ENCODE peak calls at places on chromosomes 5 and 9, in five cellular contexts. One of them, this sample, is unnamed.

GRCh38 chr9:107138261-107138992 is 144.7 kb upstream of the RAD23B start:
- DNase-seq in heart right ventricle: no peak
- DNase-seq in PC-3: no peak
- DNase-seq in fibroblast of mammary gland: peak
- DNase-seq in IMR-90: no peak
- DNase-seq in this sample: no peak

GRCh38 chr5:144202725-144203124 is 32.1 kb downstream of the KCTD16 start:
- DNase-seq in fibroblast of mammary gland: no peak
- DNase-seq in PC-3: no peak
- DNase-seq in heart right ventricle: no peak
- DNase-seq in IMR-90: no peak
- DNase-seq in this sample: no peak

GRCh38 chr9:136741885-136742568 is 713 bp downstream of the LCN10 start:
- DNase-seq in heart right ventricle: no peak
- DNase-seq in PC-3: no peak
- DNase-seq in IMR-90: no peak
- DNase-seq in fibroblast of mammary gland: no peak
- DNase-seq in this sample: no peak

GRCh38 chr5:31632460-31632859 is 6.5 kb upstream of the PDZD2 start:
- DNase-seq in heart right ventricle: no peak
- DNase-seq in IMR-90: no peak
- DNase-seq in fibroblast of mammary gland: no peak
- DNase-seq in PC-3: peak
- DNase-seq in this sample: no peak

GRCh38 chr9:215631-216155 is 1.0 kb downstream of the DOCK8 start:
- DNase-seq in IMR-90: no peak
- DNase-seq in PC-3: no peak
- DNase-seq in heart right ventricle: no peak
- DNase-seq in fibroblast of mammary gland: no peak
- DNase-seq in this sample: no peak

GRCh38 chr5:158212915-158213314 is 354.0 kb upstream of the CLINT1 start:
- DNase-seq in heart right ventricle: no peak
- DNase-seq in fibroblast of mammary gland: no peak
- DNase-seq in IMR-90: peak
- DNase-seq in PC-3: peak
- DNase-seq in this sample: no peak

GRCh38 chr5:27472875-27473274 is 434.5 kb upstream of the CDH9 start:
- DNase-seq in IMR-90: no peak
- DNase-seq in heart right ventricle: no peak
- DNase-seq in PC-3: no peak
- DNase-seq in fibroblast of mammary gland: no peak
- DNase-seq in this sample: no peak

GRCh38 chr9:126240835-126241234 is 85.8 kb upstream of the MVB12B start:
- DNase-seq in IMR-90: no peak
- DNase-seq in fibroblast of mammary gland: no peak
- DNase-seq in PC-3: no peak
- DNase-seq in heart right ventricle: no peak
- DNase-seq in this sample: no peak

GRCh38 chr5:134063421-134063820 is 51.1 kb upstream of the TCF7 start:
- DNase-seq in PC-3: no peak
- DNase-seq in IMR-90: no peak
- DNase-seq in fibroblast of mammary gland: no peak
- DNase-seq in heart right ventricle: no peak
- DNase-seq in this sample: no peak

GRCh38 chr5:154467655-154468354 is 10.2 kb downstream of the HAND1 start:
- DNase-seq in PC-3: peak
- DNase-seq in heart right ventricle: peak
- DNase-seq in fibroblast of mammary gland: peak
- DNase-seq in IMR-90: peak
- DNase-seq in this sample: peak

GRCh38 chr5:33129309-33129708 is 311.5 kb upstream of the TARS1 start:
- DNase-seq in PC-3: no peak
- DNase-seq in fibroblast of mammary gland: peak
- DNase-seq in IMR-90: no peak
- DNase-seq in heart right ventricle: no peak
- DNase-seq in this sample: no peak

DNA sequence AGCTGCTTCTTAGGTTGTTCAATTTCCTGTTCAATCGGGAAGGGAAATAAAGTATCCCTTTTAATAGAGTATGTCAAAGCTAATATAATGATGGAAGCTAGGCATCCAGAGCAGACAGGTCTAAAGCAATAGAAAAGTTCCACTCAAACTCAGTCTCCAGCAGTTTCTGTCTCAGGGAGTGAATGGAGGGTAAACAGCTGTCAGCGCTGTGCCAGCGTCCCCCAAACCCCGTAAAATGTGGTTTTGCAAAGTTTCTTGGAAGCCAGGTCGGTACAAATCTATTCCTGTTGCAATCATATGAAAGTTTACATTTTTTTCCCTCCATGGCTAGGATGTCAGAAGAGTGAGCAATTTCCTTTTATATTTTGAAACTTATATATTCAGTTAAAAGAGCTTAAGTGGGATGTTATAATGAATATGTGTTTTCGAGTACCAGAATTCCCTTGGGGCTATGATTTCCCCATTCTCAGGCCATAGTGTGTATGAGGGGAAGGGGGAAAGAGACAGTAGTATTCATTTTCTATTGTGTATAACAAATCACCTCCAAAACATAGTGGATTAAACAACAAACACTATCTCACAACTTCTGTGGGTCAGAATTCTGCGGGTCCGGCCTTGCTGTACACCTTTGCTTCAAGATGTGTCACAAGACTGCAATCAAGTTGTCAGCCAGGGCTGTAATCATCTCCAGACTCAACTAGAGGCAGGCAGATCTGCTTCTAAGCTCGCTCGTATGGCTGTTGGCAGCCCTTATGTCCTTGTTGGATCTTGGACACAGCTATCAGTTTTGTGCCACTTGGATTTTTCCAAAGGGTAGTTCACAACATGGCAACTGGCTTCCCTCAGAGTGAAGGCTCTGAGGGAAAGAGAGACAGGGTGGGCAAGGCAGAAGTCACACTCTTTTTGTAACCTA is 107.4 kb downstream of the SNX18 start:
- DNase-seq in PC-3: no peak
- DNase-seq in heart right ventricle: no peak
- DNase-seq in IMR-90: peak
- DNase-seq in fibroblast of mammary gland: peak
- DNase-seq in this sample: no peak
- H3K4me3 ChIP-seq in PC-3: no peak
- H3K4me3 ChIP-seq in heart right ventricle: no peak
- H3K4me3 ChIP-seq in IMR-90: no peak
- H3K4me3 ChIP-seq in fibroblast of mammary gland: no peak
- H3K4me3 ChIP-seq in this sample: no peak

DNA sequence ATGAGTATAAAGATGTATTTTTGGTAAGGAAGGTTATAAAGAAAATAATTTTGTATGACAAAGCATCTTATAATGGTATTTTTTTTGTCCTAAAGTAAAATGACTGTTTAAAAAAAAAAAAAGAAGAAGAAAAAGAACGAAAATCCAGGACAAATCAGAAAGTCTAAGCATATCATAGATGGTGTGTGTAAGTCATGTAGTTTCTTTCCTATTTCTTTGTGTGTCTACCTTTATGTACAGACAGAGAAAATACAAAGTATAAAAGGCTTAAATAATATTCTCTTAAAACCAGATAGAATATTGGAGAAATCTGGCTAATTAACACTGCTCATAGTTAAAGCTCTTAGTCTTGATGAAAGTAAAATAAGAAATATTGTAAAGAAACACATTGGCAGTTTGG is 7.7 kb downstream of the RIGI start:
- DNase-seq in IMR-90: no peak
- DNase-seq in PC-3: no peak
- DNase-seq in heart right ventricle: no peak
- DNase-seq in fibroblast of mammary gland: no peak
- DNase-seq in this sample: no peak
- H3K4me3 ChIP-seq in IMR-90: no peak
- H3K4me3 ChIP-seq in PC-3: no peak
- H3K4me3 ChIP-seq in heart right ventricle: no peak
- H3K4me3 ChIP-seq in fibroblast of mammary gland: no peak
- H3K4me3 ChIP-seq in this sample: no peak

DNA sequence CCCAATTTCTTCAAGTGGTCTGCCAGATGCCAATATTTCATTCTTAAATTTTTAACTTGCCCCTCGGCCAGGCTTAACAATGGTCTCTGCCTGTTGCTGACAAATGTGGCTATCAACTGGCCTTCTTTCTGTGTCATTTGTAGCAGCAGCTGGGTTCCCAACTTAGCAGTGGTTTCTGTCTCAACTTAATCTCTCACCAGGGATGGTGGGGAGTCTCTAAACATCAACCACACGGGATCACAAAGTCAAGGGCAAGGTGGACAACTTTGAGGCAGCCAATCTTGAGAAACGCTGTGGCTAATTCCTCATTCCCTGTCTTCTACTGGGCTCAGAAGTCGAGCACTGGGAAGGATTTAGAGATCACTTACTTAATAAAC is 81.1 kb downstream of the RAPGEF1 start:
- DNase-seq in fibroblast of mammary gland: no peak
- DNase-seq in heart right ventricle: no peak
- DNase-seq in PC-3: no peak
- DNase-seq in IMR-90: no peak
- DNase-seq in this sample: no peak
- H3K4me3 ChIP-seq in fibroblast of mammary gland: no peak
- H3K4me3 ChIP-seq in heart right ventricle: no peak
- H3K4me3 ChIP-seq in PC-3: peak
- H3K4me3 ChIP-seq in IMR-90: no peak
- H3K4me3 ChIP-seq in this sample: no peak

GRCh38 chr9:133560944-133561343 is 26.4 kb downstream of the ADAMTSL2 start:
- DNase-seq in fibroblast of mammary gland: no peak
- DNase-seq in IMR-90: no peak
- DNase-seq in heart right ventricle: no peak
- DNase-seq in PC-3: no peak
- DNase-seq in this sample: no peak

GRCh38 chr9:133556354-133556753 is 21.9 kb downstream of the ADAMTSL2 start:
- DNase-seq in fibroblast of mammary gland: no peak
- DNase-seq in PC-3: no peak
- DNase-seq in heart right ventricle: no peak
- DNase-seq in IMR-90: no peak
- DNase-seq in this sample: no peak

GRCh38 chr9:133560311-133560710 is 25.8 kb downstream of the ADAMTSL2 start:
- DNase-seq in fibroblast of mammary gland: no peak
- DNase-seq in heart right ventricle: peak
- DNase-seq in PC-3: no peak
- DNase-seq in IMR-90: no peak
- DNase-seq in this sample: no peak

GRCh38 chr9:133557581-133557980 is 23.1 kb downstream of the ADAMTSL2 start:
- DNase-seq in heart right ventricle: no peak
- DNase-seq in PC-3: no peak
- DNase-seq in fibroblast of mammary gland: no peak
- DNase-seq in IMR-90: no peak
- DNase-seq in this sample: no peak

DNA sequence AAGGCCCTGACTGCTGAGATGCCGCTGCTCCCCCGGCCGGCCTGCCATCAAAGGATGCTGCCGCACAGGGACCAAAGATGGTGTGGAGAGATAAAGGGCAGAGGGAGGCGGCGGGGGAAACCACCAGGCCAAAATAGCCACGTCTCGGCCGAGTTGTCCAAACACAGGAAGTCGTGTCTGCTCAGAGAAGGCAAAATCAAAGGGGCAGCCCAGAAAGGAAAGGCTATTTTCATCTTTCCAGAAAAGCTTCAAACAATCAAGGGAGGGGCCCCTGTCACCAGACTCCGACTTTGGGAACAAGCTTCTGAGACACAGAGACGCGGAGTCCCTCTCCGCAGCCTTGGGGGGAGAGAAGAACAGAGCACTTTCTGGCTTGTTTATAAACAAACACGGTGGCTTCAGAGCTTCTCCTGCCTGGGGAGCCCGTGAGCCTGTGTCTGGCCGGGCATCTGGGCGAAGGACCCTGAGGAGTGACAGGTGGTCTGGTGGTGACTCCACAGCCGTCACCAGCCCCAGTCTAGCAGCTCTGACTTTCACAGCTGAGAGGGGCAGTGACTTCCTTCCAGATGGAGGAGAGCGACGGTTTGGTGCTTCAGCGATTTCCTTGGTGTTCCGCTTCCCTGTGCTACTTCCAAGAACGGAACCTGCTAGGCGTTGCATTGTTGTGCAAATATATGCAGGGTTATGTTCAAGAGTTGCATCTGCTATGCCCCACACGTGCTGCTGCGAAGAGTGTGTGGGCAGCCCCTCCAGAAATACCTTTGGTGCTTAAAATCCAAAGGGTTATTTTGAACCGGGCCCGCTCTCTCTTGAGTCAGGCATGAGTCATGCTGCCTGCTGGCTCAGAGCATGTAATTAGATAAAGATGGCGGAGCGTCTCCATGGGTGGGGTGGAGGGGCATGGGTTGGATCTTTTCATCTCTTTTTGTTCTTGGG is 24.0 kb downstream of the ADAMTSL2 start:
- DNase-seq in heart right ventricle: peak
- DNase-seq in PC-3: peak
- DNase-seq in IMR-90: peak
- DNase-seq in fibroblast of mammary gland: peak
- DNase-seq in this sample: no peak
- H3K4me3 ChIP-seq in heart right ventricle: no peak
- H3K4me3 ChIP-seq in PC-3: no peak
- H3K4me3 ChIP-seq in IMR-90: no peak
- H3K4me3 ChIP-seq in fibroblast of mammary gland: no peak
- H3K4me3 ChIP-seq in this sample: no peak

DNA sequence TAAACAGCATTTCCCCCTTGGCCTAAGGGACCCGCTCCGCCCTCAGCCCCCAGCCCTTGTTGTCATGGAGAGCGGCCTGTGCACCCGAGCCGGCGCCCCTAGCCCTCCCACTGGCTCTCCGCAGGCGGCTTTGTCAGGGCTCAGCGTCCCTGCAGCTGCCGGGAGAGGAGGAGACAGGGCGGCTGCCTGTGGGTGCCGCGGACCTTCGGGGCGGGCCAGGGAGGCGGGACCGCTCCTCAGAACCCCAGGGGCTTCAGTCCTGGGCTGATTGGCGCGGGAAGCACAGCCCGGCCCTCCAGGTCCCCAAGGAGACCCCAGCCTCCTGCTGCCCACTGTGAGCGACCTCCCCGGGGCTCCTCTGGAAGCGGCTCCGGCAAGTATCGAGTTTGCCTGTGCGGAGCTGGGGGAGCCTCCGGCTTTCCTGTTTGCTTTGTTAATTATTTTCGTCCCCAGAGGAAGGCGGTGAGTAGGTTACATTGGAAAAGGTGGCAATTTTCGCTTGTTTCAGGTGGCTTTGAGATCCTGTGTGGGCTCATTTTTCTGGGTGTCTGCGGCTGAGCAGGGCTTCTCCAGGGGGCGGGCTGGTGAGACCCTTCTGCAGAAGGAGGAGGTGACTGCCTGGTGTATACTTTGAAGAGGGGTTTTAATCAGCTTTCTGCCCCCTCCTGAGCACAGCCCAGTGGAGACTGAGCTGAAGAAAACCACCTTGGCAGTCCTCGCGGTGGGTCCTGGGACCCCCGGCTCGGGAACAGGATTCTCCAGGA is at the start of gene FGD3:
- DNase-seq in fibroblast of mammary gland: no peak
- DNase-seq in heart right ventricle: no peak
- DNase-seq in IMR-90: no peak
- DNase-seq in PC-3: peak
- DNase-seq in this sample: no peak
- H3K4me3 ChIP-seq in fibroblast of mammary gland: peak
- H3K4me3 ChIP-seq in heart right ventricle: peak
- H3K4me3 ChIP-seq in IMR-90: no peak
- H3K4me3 ChIP-seq in PC-3: peak
- H3K4me3 ChIP-seq in this sample: peak

GRCh38 chr5:10289991-10290390 is 17.7 kb downstream of the CMBL start:
- DNase-seq in fibroblast of mammary gland: no peak
- DNase-seq in IMR-90: no peak
- DNase-seq in heart right ventricle: no peak
- DNase-seq in PC-3: no peak
- DNase-seq in this sample: no peak
- H3K4me3 ChIP-seq in fibroblast of mammary gland: no peak
- H3K4me3 ChIP-seq in IMR-90: no peak
- H3K4me3 ChIP-seq in heart right ventricle: no peak
- H3K4me3 ChIP-seq in PC-3: no peak
- H3K4me3 ChIP-seq in this sample: no peak